ENCODE peak calls at places on chromosome 15, in eight cellular contexts. One of them, this sample, is unnamed. For H3K4me1, the result is how much of the 10 kb centered on the place peaks cover.

GRCh38 chr15:57134877-57135276 is 216.4 kb downstream of the TCF12 start:
- DNase-seq in endodermal cell: no peak
- DNase-seq in CD4-positive, alpha-beta memory T cell: no peak
- DNase-seq in colonic mucosa: no peak
- DNase-seq in pancreas: no peak
- DNase-seq in CD8-positive, alpha-beta memory T cell: no peak
- DNase-seq in OCI-LY7: no peak
- DNase-seq in tibial artery: no peak
- DNase-seq in this sample: no peak

GRCh38 chr15:57667171-57667924 is 39.2 kb upstream of the POLR2M start:
- DNase-seq in tibial artery: no peak
- DNase-seq in OCI-LY7: no peak
- DNase-seq in pancreas: peak
- DNase-seq in colonic mucosa: peak
- DNase-seq in CD8-positive, alpha-beta memory T cell: no peak
- DNase-seq in CD4-positive, alpha-beta memory T cell: no peak
- DNase-seq in endodermal cell: no peak
- DNase-seq in this sample: no peak

GRCh38 chr15:48566669-48567068 is 78.8 kb downstream of the FBN1 start:
- DNase-seq in tibial artery: no peak
- DNase-seq in OCI-LY7: no peak
- DNase-seq in CD8-positive, alpha-beta memory T cell: no peak
- DNase-seq in endodermal cell: no peak
- DNase-seq in colonic mucosa: no peak
- DNase-seq in pancreas: no peak
- DNase-seq in CD4-positive, alpha-beta memory T cell: no peak
- DNase-seq in this sample: no peak

GRCh38 chr15:85403745-85404144 is 23.3 kb downstream of the AKAP13 start:
- DNase-seq in CD4-positive, alpha-beta memory T cell: no peak
- DNase-seq in endodermal cell: no peak
- DNase-seq in pancreas: no peak
- DNase-seq in colonic mucosa: no peak
- DNase-seq in CD8-positive, alpha-beta memory T cell: no peak
- DNase-seq in tibial artery: peak
- DNase-seq in OCI-LY7: no peak
- DNase-seq in this sample: no peak

GRCh38 chr15:42215854-42216829 is 8.0 kb upstream of the VPS39 start:
- DNase-seq in tibial artery: no peak
- DNase-seq in endodermal cell: no peak
- DNase-seq in pancreas: no peak
- DNase-seq in CD8-positive, alpha-beta memory T cell: no peak
- DNase-seq in OCI-LY7: peak
- DNase-seq in CD4-positive, alpha-beta memory T cell: no peak
- DNase-seq in colonic mucosa: no peak
- DNase-seq in this sample: no peak

GRCh38 chr15:56537881-56538280 is 72.9 kb upstream of the MNS1 start:
- DNase-seq in CD4-positive, alpha-beta memory T cell: peak
- DNase-seq in tibial artery: no peak
- DNase-seq in pancreas: no peak
- DNase-seq in endodermal cell: peak
- DNase-seq in colonic mucosa: no peak
- DNase-seq in OCI-LY7: peak
- DNase-seq in CD8-positive, alpha-beta memory T cell: peak
- DNase-seq in this sample: no peak

GRCh38 chr15:94607176-94607654 is 375.9 kb downstream of the MCTP2 start:
- DNase-seq in CD8-positive, alpha-beta memory T cell: no peak
- DNase-seq in CD4-positive, alpha-beta memory T cell: no peak
- DNase-seq in OCI-LY7: peak
- DNase-seq in endodermal cell: no peak
- DNase-seq in pancreas: peak
- DNase-seq in tibial artery: peak
- DNase-seq in colonic mucosa: no peak
- DNase-seq in this sample: peak

GRCh38 chr15:29522373-29523276 is 253.0 kb upstream of the NSMCE3 start:
- DNase-seq in tibial artery: no peak
- DNase-seq in CD8-positive, alpha-beta memory T cell: no peak
- DNase-seq in colonic mucosa: peak
- DNase-seq in CD4-positive, alpha-beta memory T cell: no peak
- DNase-seq in pancreas: no peak
- DNase-seq in endodermal cell: no peak
- DNase-seq in OCI-LY7: no peak
- DNase-seq in this sample: no peak

GRCh38 chr15:95511680-95512079 is 818.8 kb upstream of the NR2F2 start:
- DNase-seq in endodermal cell: no peak
- DNase-seq in tibial artery: no peak
- DNase-seq in CD8-positive, alpha-beta memory T cell: no peak
- DNase-seq in pancreas: no peak
- DNase-seq in CD4-positive, alpha-beta memory T cell: no peak
- DNase-seq in colonic mucosa: no peak
- DNase-seq in OCI-LY7: no peak
- DNase-seq in this sample: no peak

GRCh38 chr15:71888797-71889196 is 78.4 kb downstream of the NR2E3 start:
- DNase-seq in CD4-positive, alpha-beta memory T cell: no peak
- DNase-seq in tibial artery: no peak
- DNase-seq in pancreas: no peak
- DNase-seq in OCI-LY7: peak
- DNase-seq in colonic mucosa: no peak
- DNase-seq in endodermal cell: no peak
- DNase-seq in CD8-positive, alpha-beta memory T cell: no peak
- DNase-seq in this sample: no peak

DNA sequence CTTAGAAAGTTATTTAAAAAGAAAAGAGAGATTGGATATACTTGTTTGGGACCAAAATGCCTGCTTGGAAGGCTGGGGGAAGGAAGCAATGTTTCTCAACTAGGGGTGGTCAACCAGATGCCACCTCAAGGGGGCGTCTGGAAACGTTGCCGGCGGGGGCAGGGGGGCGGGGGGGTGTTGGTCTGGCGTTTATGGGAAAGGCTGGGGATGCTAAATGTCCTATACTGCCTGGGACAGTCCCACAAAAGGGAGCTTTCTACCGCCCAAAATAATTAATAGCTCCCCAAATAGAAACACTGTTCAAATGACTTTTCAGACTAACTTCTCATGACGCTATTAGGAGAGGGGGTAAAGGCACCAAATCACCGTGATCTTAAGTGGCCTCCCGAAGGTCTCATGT is 2.2 kb downstream of the POLG start:
- DNase-seq in CD4-positive, alpha-beta memory T cell: no peak
- DNase-seq in CD8-positive, alpha-beta memory T cell: no peak
- DNase-seq in colonic mucosa: no peak
- DNase-seq in pancreas: no peak
- DNase-seq in OCI-LY7: peak
- DNase-seq in endodermal cell: peak
- DNase-seq in tibial artery: no peak
- DNase-seq in this sample: no peak
- H3K4me1 ChIP-seq in CD4-positive, alpha-beta memory T cell: half or more
- H3K4me1 ChIP-seq in CD8-positive, alpha-beta memory T cell: half or more
- H3K4me1 ChIP-seq in colonic mucosa: under half
- H3K4me1 ChIP-seq in pancreas: under half
- H3K4me1 ChIP-seq in OCI-LY7: under half
- H3K4me1 ChIP-seq in endodermal cell: under half
- H3K4me1 ChIP-seq in tibial artery: under half
- H3K4me1 ChIP-seq in this sample: half or more

DNA sequence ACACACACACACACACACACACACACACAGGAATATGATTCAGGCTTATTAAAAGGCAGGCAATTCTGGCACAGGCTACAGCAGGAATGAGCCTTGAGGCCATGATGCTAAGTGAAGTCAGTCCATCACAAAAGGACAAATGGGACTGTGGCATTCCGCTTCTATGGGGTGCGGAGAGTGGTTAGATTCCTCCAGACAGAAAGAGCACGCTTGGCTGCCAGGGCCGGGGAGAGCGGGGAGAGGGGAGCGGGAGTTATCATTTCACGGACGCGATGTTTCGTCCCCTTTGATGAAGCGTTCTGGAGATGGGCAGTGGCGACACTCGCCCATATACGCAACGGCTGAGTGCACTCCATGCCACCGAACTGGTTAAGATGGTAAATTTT is 58.5 kb upstream of the FAM174B start:
- DNase-seq in CD8-positive, alpha-beta memory T cell: no peak
- DNase-seq in colonic mucosa: no peak
- DNase-seq in tibial artery: no peak
- DNase-seq in OCI-LY7: no peak
- DNase-seq in CD4-positive, alpha-beta memory T cell: no peak
- DNase-seq in endodermal cell: peak
- DNase-seq in pancreas: no peak
- DNase-seq in this sample: no peak
- H3K27ac ChIP-seq in CD8-positive, alpha-beta memory T cell: no peak
- H3K27ac ChIP-seq in colonic mucosa: peak
- H3K27ac ChIP-seq in tibial artery: peak
- H3K27ac ChIP-seq in OCI-LY7: no peak
- H3K27ac ChIP-seq in CD4-positive, alpha-beta memory T cell: no peak
- H3K27ac ChIP-seq in endodermal cell: no peak
- H3K27ac ChIP-seq in pancreas: peak
- H3K27ac ChIP-seq in this sample: peak

GRCh38 chr15:34725565-34725964 is 29.2 kb downstream of the GJD2 start:
- DNase-seq in OCI-LY7: no peak
- DNase-seq in colonic mucosa: no peak
- DNase-seq in CD8-positive, alpha-beta memory T cell: no peak
- DNase-seq in CD4-positive, alpha-beta memory T cell: no peak
- DNase-seq in endodermal cell: no peak
- DNase-seq in tibial artery: no peak
- DNase-seq in pancreas: no peak
- DNase-seq in this sample: no peak
- H3K4me1 ChIP-seq in OCI-LY7: under half
- H3K4me1 ChIP-seq in colonic mucosa: under half
- H3K4me1 ChIP-seq in CD8-positive, alpha-beta memory T cell: under half
- H3K4me1 ChIP-seq in CD4-positive, alpha-beta memory T cell: under half
- H3K4me1 ChIP-seq in endodermal cell: under half
- H3K4me1 ChIP-seq in tibial artery: under half
- H3K4me1 ChIP-seq in pancreas: under half
- H3K4me1 ChIP-seq in this sample: under half

GRCh38 chr15:31345606-31346366 is 19.2 kb downstream of the KLF13 start:
- DNase-seq in endodermal cell: no peak
- DNase-seq in OCI-LY7: peak
- DNase-seq in pancreas: no peak
- DNase-seq in colonic mucosa: no peak
- DNase-seq in CD8-positive, alpha-beta memory T cell: peak
- DNase-seq in tibial artery: no peak
- DNase-seq in CD4-positive, alpha-beta memory T cell: no peak
- DNase-seq in this sample: peak
- H3K27ac ChIP-seq in endodermal cell: no peak
- H3K27ac ChIP-seq in OCI-LY7: peak
- H3K27ac ChIP-seq in pancreas: no peak
- H3K27ac ChIP-seq in colonic mucosa: peak
- H3K27ac ChIP-seq in CD8-positive, alpha-beta memory T cell: peak
- H3K27ac ChIP-seq in tibial artery: peak
- H3K27ac ChIP-seq in CD4-positive, alpha-beta memory T cell: peak
- H3K27ac ChIP-seq in this sample: peak

GRCh38 chr15:99441427-99441766 is 124.4 kb upstream of the MEF2A start:
- DNase-seq in CD4-positive, alpha-beta memory T cell: no peak
- DNase-seq in endodermal cell: no peak
- DNase-seq in tibial artery: no peak
- DNase-seq in pancreas: no peak
- DNase-seq in CD8-positive, alpha-beta memory T cell: no peak
- DNase-seq in colonic mucosa: no peak
- DNase-seq in OCI-LY7: no peak
- DNase-seq in this sample: no peak
- H3K4me1 ChIP-seq in CD4-positive, alpha-beta memory T cell: under half
- H3K4me1 ChIP-seq in endodermal cell: under half
- H3K4me1 ChIP-seq in tibial artery: under half
- H3K4me1 ChIP-seq in pancreas: under half
- H3K4me1 ChIP-seq in CD8-positive, alpha-beta memory T cell: under half
- H3K4me1 ChIP-seq in colonic mucosa: under half
- H3K4me1 ChIP-seq in OCI-LY7: under half
- H3K4me1 ChIP-seq in this sample: half or more

GRCh38 chr15:51087513-51087912 is 7.2 kb downstream of the TNFAIP8L3 start:
- DNase-seq in endodermal cell: no peak
- DNase-seq in CD8-positive, alpha-beta memory T cell: no peak
- DNase-seq in colonic mucosa: no peak
- DNase-seq in pancreas: no peak
- DNase-seq in OCI-LY7: no peak
- DNase-seq in tibial artery: no peak
- DNase-seq in CD4-positive, alpha-beta memory T cell: no peak
- DNase-seq in this sample: no peak

GRCh38 chr15:51088585-51088984 is 6.1 kb downstream of the TNFAIP8L3 start:
- DNase-seq in tibial artery: no peak
- DNase-seq in colonic mucosa: no peak
- DNase-seq in endodermal cell: peak
- DNase-seq in OCI-LY7: no peak
- DNase-seq in pancreas: no peak
- DNase-seq in CD4-positive, alpha-beta memory T cell: no peak
- DNase-seq in CD8-positive, alpha-beta memory T cell: no peak
- DNase-seq in this sample: no peak

GRCh38 chr15:51089041-51089440 is 5.7 kb downstream of the TNFAIP8L3 start:
- DNase-seq in colonic mucosa: no peak
- DNase-seq in endodermal cell: no peak
- DNase-seq in OCI-LY7: no peak
- DNase-seq in tibial artery: no peak
- DNase-seq in CD4-positive, alpha-beta memory T cell: no peak
- DNase-seq in pancreas: no peak
- DNase-seq in CD8-positive, alpha-beta memory T cell: no peak
- DNase-seq in this sample: no peak

GRCh38 chr15:51090753-51091152 is 4.0 kb downstream of the TNFAIP8L3 start:
- DNase-seq in colonic mucosa: no peak
- DNase-seq in pancreas: no peak
- DNase-seq in CD8-positive, alpha-beta memory T cell: no peak
- DNase-seq in tibial artery: no peak
- DNase-seq in CD4-positive, alpha-beta memory T cell: no peak
- DNase-seq in endodermal cell: no peak
- DNase-seq in OCI-LY7: no peak
- DNase-seq in this sample: no peak

DNA sequence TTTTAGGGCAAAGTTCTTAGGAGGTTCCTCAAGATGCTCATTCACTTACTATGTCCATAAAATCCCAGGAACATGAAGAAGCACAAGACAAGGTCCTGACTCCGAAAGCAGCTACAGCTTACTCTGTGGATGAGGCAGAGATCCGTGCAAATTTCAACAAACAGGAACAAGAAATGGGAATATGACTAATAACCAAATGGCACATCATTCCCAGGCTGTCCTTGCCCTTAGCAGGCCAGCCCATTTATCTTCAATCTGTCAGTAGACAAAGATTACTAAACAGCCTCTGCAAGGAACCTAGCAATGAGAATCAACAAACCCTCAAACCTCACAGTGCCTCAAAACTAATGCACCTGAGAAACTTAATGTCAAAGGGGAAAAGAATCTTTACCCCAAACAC is 5.0 kb downstream of the TNFAIP8L3 start:
- DNase-seq in OCI-LY7: no peak
- DNase-seq in colonic mucosa: no peak
- DNase-seq in pancreas: no peak
- DNase-seq in CD4-positive, alpha-beta memory T cell: no peak
- DNase-seq in CD8-positive, alpha-beta memory T cell: no peak
- DNase-seq in tibial artery: no peak
- DNase-seq in endodermal cell: no peak
- DNase-seq in this sample: no peak
- H3K27ac ChIP-seq in OCI-LY7: no peak
- H3K27ac ChIP-seq in colonic mucosa: no peak
- H3K27ac ChIP-seq in pancreas: no peak
- H3K27ac ChIP-seq in CD4-positive, alpha-beta memory T cell: no peak
- H3K27ac ChIP-seq in CD8-positive, alpha-beta memory T cell: no peak
- H3K27ac ChIP-seq in tibial artery: peak
- H3K27ac ChIP-seq in endodermal cell: no peak
- H3K27ac ChIP-seq in this sample: no peak

GRCh38 chr15:58737298-58737697 is 12.2 kb downstream of the ADAM10 start:
- DNase-seq in OCI-LY7: no peak
- DNase-seq in endodermal cell: no peak
- DNase-seq in tibial artery: no peak
- DNase-seq in CD8-positive, alpha-beta memory T cell: no peak
- DNase-seq in pancreas: no peak
- DNase-seq in colonic mucosa: no peak
- DNase-seq in CD4-positive, alpha-beta memory T cell: no peak
- DNase-seq in this sample: no peak
- H3K4me1 ChIP-seq in OCI-LY7: under half
- H3K4me1 ChIP-seq in endodermal cell: under half
- H3K4me1 ChIP-seq in tibial artery: under half
- H3K4me1 ChIP-seq in CD8-positive, alpha-beta memory T cell: half or more
- H3K4me1 ChIP-seq in pancreas: under half
- H3K4me1 ChIP-seq in colonic mucosa: under half
- H3K4me1 ChIP-seq in CD4-positive, alpha-beta memory T cell: half or more
- H3K4me1 ChIP-seq in this sample: half or more